ENCODE peak calls at places on chromosomes 3 and 15, in ten cellular contexts. G is IMR-90, M is epithelial cell of esophagus, N is cardiac muscle cell, W is uterus, C is psoas muscle, F is AG04450, L is colonic mucosa, O is cardiac fibroblast, I is lower lobe of right lung. Q is an unnamed sample.

GRCh38 chr15:36753173-36753572 is 173.7 kb downstream of the CDIN1 start:
- DNase-seq in G (no peak), M (no peak), N (no peak), W (no peak), C (no peak), F (no peak), L (no peak), O (no peak), I (no peak), Q (no peak)

GRCh38 chr3:142269777-142270176 is 44.4 kb upstream of the GK5 start:
- DNase-seq in G (no peak), M (no peak), N (no peak), W (no peak), C (no peak), F (no peak), L (no peak), O (no peak), I (no peak), Q (no peak)

GRCh38 chr15:33975023-33975565 is 6.8 kb downstream of the CHRM5 start:
- DNase-seq in G (no peak), M (peak), N (no peak), W (no peak), C (no peak), F (no peak), L (no peak), O (peak), I (no peak), Q (peak)

GRCh38 chr3:149460123-149460522 is 14.4 kb upstream of the TM4SF4 start:
- DNase-seq in G (no peak), M (no peak), N (no peak), W (no peak), C (peak), F (no peak), L (no peak), O (peak), I (no peak), Q (peak)

GRCh38 chr3:169661567-169662214 is 1.8 kb downstream of the MECOM start:
- DNase-seq in G (peak), M (peak), N (peak), W (no peak), C (peak), F (no peak), L (peak), O (peak), I (peak), Q (peak)

GRCh38 chr3:71309342-71309741 is 274.2 kb downstream of the FOXP1 start:
- DNase-seq in G (no peak), M (peak), N (no peak), W (no peak), C (no peak), F (no peak), L (no peak), O (no peak), I (no peak), Q (no peak)

GRCh38 chr3:195800240-195800639 is 11.5 kb downstream of the MUC4 start:
- DNase-seq in G (no peak), M (no peak), N (no peak), W (no peak), C (no peak), F (no peak), L (no peak), O (peak), I (no peak), Q (no peak)

GRCh38 chr15:62495670-62496328 is 330.7 kb upstream of the C2CD4B start:
- DNase-seq in G (peak), M (peak), N (no peak), W (peak), C (peak), F (peak), L (peak), O (peak), I (no peak), Q (peak)

GRCh38 chr3:170007031-170007663 is 30.6 kb upstream of the GPR160 start:
- DNase-seq in G (peak), M (peak), N (no peak), W (no peak), C (peak), F (peak), L (no peak), O (peak), I (peak), Q (peak)

GRCh38 chr3:70990190-70990589 is 593.3 kb downstream of the FOXP1 start:
- DNase-seq in G (no peak), M (no peak), N (no peak), W (no peak), C (no peak), F (no peak), L (no peak), O (no peak), I (no peak), Q (no peak)

GRCh38 chr3:3906171-3906570 is 106.9 kb downstream of the LRRN1 start:
- DNase-seq in G (no peak), M (no peak), N (no peak), W (no peak), C (no peak), F (no peak), L (no peak), O (no peak), I (no peak), Q (no peak)

GRCh38 chr15:87575896-87576295 is 680.6 kb downstream of the NTRK3 start:
- DNase-seq in G (no peak), M (no peak), N (no peak), W (no peak), C (no peak), F (no peak), L (no peak), O (no peak), I (no peak), Q (no peak)

GRCh38 chr3:186882881-186883685 is 40.6 kb downstream of the ADIPOQ start:
- DNase-seq in G (peak), M (peak), N (no peak), W (no peak), C (no peak), F (no peak), L (no peak), O (peak), I (no peak), Q (peak)

GRCh38 chr15:41511331-41512077 is 2.1 kb downstream of the LTK start:
- DNase-seq in G (no peak), M (no peak), N (no peak), W (no peak), C (no peak), F (no peak), L (peak), O (no peak), I (no peak), Q (no peak)

GRCh38 chr15:80191897-80192595 is 39.2 kb downstream of the FAH start:
- DNase-seq in G (no peak), M (no peak), N (no peak), W (no peak), C (no peak), F (no peak), L (no peak), O (no peak), I (no peak), Q (no peak)

GRCh38 chr15:39455502-39455991 is 125.3 kb upstream of the THBS1 start:
- DNase-seq in G (peak), M (peak), N (no peak), W (no peak), C (no peak), F (peak), L (no peak), O (peak), I (no peak), Q (peak)

GRCh38 chr3:123287051-123287961 is 85.6 kb downstream of the SEC22A start:
- DNase-seq in G (no peak), M (no peak), N (no peak), W (no peak), C (no peak), F (no peak), L (no peak), O (no peak), I (no peak), Q (no peak)

GRCh38 chr15:37695719-37696118 is 238.7 kb upstream of the TMCO5A start:
- DNase-seq in G (peak), M (no peak), N (no peak), W (no peak), C (no peak), F (no peak), L (no peak), O (no peak), I (no peak), Q (peak)

GRCh38 chr3:128317101-128317697 is 149.5 kb downstream of the DNAJB8 start:
- DNase-seq in G (no peak), M (no peak), N (no peak), W (no peak), C (no peak), F (no peak), L (peak), O (no peak), I (no peak), Q (no peak)

GRCh38 chr15:39591896-39592315 is 11.0 kb downstream of the THBS1 start:
- DNase-seq in G (peak), M (no peak), N (no peak), W (no peak), C (no peak), F (no peak), L (no peak), O (peak), I (no peak), Q (no peak)

GRCh38 chr3:111864821-111865656 is 6.0 kb downstream of the PHLDB2 start:
- DNase-seq in G (peak), M (no peak), N (peak), W (no peak), C (no peak), F (peak), L (no peak), O (peak), I (no peak), Q (peak)
- TF ChIP-seq CTCF in G (peak), M (no peak), N (peak), W (no peak), C (peak), F (peak), L (no peak), O (peak), I (no peak), Q (peak)

GRCh38 chr3:108298056-108298455 is 1.7 kb downstream of the HHLA2 start:
- DNase-seq in G (no peak), M (no peak), N (no peak), W (no peak), C (no peak), F (no peak), L (no peak), O (no peak), I (no peak), Q (no peak)
- H3K4me3 ChIP-seq in G (no peak), M (no peak), N (no peak), W (no peak), C (no peak), F (no peak), L (peak), O (no peak), I (no peak), Q (no peak)

GRCh38 chr3:134753999-134754742 is 40.9 kb upstream of the EPHB1 start:
- DNase-seq in G (no peak), M (no peak), N (no peak), W (no peak), C (no peak), F (no peak), L (no peak), O (peak), I (no peak), Q (no peak)
- TF ChIP-seq CTCF in G (no peak), M (no peak), N (no peak), W (no peak), C (peak), F (no peak), L (no peak), O (no peak), I (no peak), Q (no peak)

DNA sequence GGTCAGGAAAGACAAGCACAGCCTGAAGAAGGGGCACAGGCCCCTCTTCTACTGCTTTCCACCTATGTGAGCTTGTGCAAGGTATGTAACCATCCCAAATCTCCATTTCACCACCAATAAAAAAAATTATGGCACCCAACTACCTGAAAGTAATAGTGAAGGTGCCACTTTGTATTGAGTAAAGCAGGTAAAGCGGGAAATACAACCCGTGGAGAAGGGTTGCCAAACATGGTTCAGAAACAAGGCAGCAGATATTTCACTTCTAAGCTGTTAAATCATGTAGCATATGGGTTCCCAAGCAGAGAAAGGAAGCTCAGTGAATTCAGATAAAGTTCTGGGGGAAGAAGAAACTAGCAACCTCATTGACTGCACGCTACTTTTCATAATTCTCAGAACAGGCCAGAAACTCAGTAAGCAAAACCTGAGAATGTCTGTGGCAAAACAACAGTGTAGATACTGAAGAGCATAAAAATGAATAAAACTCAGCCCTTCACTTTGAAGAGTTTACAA is 4.1 kb downstream of the PLOD2 start:
- DNase-seq in G (no peak), M (peak), N (no peak), W (no peak), C (no peak), F (no peak), L (no peak), O (no peak), I (no peak), Q (no peak)
- H3K4me3 ChIP-seq in G (no peak), M (no peak), N (peak), W (peak), C (peak), F (peak), L (no peak), O (peak), I (peak), Q (no peak)

GRCh38 chr3:167032267-167032876 is 347.7 kb downstream of the ZBBX start:
- DNase-seq in G (peak), M (peak), N (peak), W (no peak), C (no peak), F (peak), L (no peak), O (peak), I (no peak), Q (peak)
- TF ChIP-seq CTCF in G (peak), M (peak), N (peak), W (no peak), C (no peak), F (peak), L (no peak), O (peak), I (peak), Q (peak)

Q was measured in choroid plexus epithelial cell.